ENCODE peak calls at places on chromosomes 7 and 10, in four cellular contexts. W, X, G and D are unnamed samples.

GRCh38 chr10:16809074-16809718 is 8.0 kb downstream of the RSU1 start:
- DNase-seq in W (peak; percentile 47), G (peak; percentile 54), X (no peak), D (peak; percentile 28)

GRCh38 chr10:88385601-88386203 is 197.4 kb downstream of the RNLS start:
- DNase-seq in X (peak; percentile 35), G (peak; percentile 87), W (no peak), D (peak; percentile 19)

GRCh38 chr10:104582604-104582951 is 58.5 kb upstream of the SORCS3 start:
- DNase-seq in G (no peak), W (no peak), X (no peak), D (no peak)

GRCh38 chr10:114337510-114338462 is 66.5 kb downstream of the AFAP1L2 start:
- DNase-seq in X (no peak), W (no peak), G (no peak), D (no peak)

GRCh38 chr10:76962851-76963250 is 674.8 kb downstream of the KCNMA1 start:
- DNase-seq in W (no peak), G (no peak), X (no peak), D (peak; percentile 33)

GRCh38 chr10:102918817-102919236 is 733 bp downstream of the CNNM2 start:
- DNase-seq in W (peak; percentile 35), X (peak; percentile 20), G (no peak), D (no peak)

GRCh38 chr7:151570366-151570915 is 50.7 kb upstream of the RHEB start:
- DNase-seq in W (no peak), G (no peak), X (no peak), D (no peak)

GRCh38 chr10:66929375-66929774 is 3.5 kb downstream of the LRRTM3 start:
- DNase-seq in X (no peak), W (no peak), G (no peak), D (no peak)

GRCh38 chr7:36312064-36312914 is 77.4 kb upstream of the ANLN start:
- DNase-seq in G (peak; percentile 95), X (no peak), W (peak; percentile 66), D (no peak)

GRCh38 chr10:7810443-7810842 is 7.9 kb upstream of the TAF3 start:
- DNase-seq in X (no peak), W (no peak), G (no peak), D (no peak)

GRCh38 chr7:79341902-79342301 is 111.6 kb downstream of the MAGI2 start:
- DNase-seq in X (no peak), G (no peak), W (no peak), D (no peak)

GRCh38 chr7:158829342-158830210 is at the start of gene ESYT2:
- DNase-seq in X (peak; percentile 98), G (peak; percentile 98), W (peak; percentile 99), D (peak; percentile 99)
- TF ChIP-seq CTCF in X (no peak), G (peak; percentile 45), W (peak; percentile 73), D (peak; percentile 59)

GRCh38 chr10:14552010-14552409 is 221.3 kb upstream of the FRMD4A start:
- DNase-seq in G (no peak), X (no peak), W (no peak), D (no peak)

GRCh38 chr10:14548474-14548873 is 217.8 kb upstream of the FRMD4A start:
- DNase-seq in W (peak; percentile 45), G (no peak), X (peak; percentile 9), D (no peak)

GRCh38 chr10:14548970-14549369 is 218.2 kb upstream of the FRMD4A start:
- DNase-seq in X (no peak), W (no peak), G (no peak), D (no peak)

GRCh38 chr10:14549496-14549895 is 218.8 kb upstream of the FRMD4A start:
- DNase-seq in X (peak; percentile 11), G (no peak), W (no peak), D (no peak)

GRCh38 chr10:14550471-14550941 is 219.8 kb upstream of the FRMD4A start:
- DNase-seq in W (no peak), G (no peak), X (no peak), D (no peak)
- H3K4me3 ChIP-seq in W (no peak overlapping the region), G (no peak overlapping the region), X (no peak overlapping the region), D (no peak overlapping the region)

GRCh38 chr10:106618611-106619010 is 545.9 kb downstream of the SORCS1 start:
- DNase-seq in W (no peak), G (no peak), X (no peak), D (no peak)
- TF ChIP-seq POLR2A in W (no peak), G (no peak), X (no peak), D (no peak)

GRCh38 chr10:25522946-25523608 is 348.3 kb downstream of the GPR158 start:
- DNase-seq in W (no peak), X (no peak), G (no peak), D (no peak)
- TF ChIP-seq CTCF in W (peak; percentile 41), X (no peak), G (no peak), D (no peak)

GRCh38 chr10:100737359-100738054 is 7.9 kb upstream of the PAX2 start:
- DNase-seq in X (no peak), G (no peak), W (no peak), D (no peak)
- H3K4me3 ChIP-seq in X (no peak overlapping the region), G (no peak overlapping the region), W (no peak overlapping the region), D (no peak overlapping the region)

GRCh38 chr7:991729-992444 is 8.9 kb downstream of the CYP2W1 start:
- DNase-seq in W (no peak), G (no peak), X (no peak), D (no peak)

GRCh38 chr7:991017-991728 is 8.2 kb downstream of the CYP2W1 start:
- DNase-seq in G (no peak), X (no peak), W (no peak), D (no peak)

GRCh38 chr7:994592-995308 is 11.8 kb downstream of the CYP2W1 start:
- DNase-seq in X (no peak), G (no peak), W (no peak), D (no peak)

GRCh38 chr7:992445-992741 is 9.4 kb downstream of the CYP2W1 start:
- DNase-seq in G (no peak), W (no peak), X (no peak), D (no peak)

DNA sequence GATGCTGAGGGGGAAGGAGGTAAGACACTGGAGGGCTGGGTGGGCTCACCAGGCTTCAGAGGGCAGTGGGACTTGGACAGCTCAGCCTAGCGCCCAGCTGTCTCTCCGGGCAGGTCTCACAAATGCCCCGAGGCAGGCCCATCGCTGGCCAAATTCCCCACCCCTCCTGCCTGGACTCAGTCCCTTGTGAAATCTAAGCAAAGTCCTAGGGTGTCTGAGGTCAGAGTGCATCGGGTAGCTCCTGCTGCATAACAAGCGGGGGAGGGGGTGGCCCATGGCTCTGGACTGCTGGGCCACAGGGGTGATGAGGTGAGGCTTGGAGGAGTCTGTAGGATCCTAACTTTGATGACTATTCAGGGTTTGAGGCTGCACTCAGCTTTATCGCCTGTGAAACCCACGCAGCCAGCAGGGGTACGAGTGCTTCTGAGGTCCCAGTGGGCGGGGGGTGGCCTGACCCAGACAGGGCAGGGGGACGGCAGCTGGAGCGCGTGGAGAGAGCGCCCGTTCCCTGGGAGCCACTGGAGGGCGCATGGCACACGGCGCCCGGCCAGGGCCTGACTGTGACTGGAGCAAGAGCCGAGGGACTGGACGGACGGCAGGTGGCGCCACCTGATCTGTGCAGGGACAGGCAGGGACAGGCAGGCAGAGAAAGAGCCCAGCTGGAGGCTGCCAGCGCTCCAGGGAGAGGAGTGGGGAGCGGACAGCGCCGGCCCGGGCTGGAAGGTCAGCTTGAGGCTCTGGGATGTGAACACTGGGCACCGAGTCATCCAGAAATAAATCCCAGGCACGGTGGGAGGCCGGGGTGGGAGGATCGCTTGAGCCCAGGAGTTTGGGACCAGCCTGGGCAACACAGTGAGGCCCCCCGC is 10.0 kb downstream of the CYP2W1 start:
- DNase-seq in W (peak; percentile 89), X (peak; percentile 91), G (peak; percentile 97), D (peak; percentile 96)
- TF ChIP-seq POLR2A in W (no peak), X (no peak), G (no peak), D (peak; percentile 13)

DNA sequence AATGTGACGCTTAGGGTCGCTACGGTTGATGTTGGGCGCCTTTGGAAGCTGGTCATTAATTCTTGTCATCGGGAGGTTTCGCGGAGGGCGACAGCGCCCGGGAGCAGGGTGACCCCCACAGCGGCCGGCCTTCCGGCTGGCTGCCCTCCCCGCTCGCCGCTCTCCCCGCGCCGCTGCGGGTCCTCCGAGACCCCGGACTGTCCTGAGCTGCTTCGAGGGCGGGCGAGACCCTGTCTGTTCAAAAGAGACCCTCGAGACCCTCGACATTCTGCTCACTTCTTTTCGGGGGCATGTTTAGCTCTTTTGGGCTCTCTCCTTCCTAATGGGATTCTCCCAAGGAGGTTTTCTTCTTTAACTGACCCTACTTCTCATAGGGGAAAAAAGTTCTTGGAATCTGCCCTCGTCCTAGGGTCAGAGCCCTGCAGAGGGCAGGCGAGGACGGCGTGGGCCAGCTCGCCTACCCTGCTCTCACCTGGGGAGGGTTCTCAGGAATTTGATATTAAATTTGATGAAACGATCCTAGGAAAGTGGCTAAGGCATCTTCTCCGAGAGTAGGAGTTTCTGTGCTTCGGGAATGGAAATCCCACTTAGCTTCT is 257.0 kb downstream of the OTUD1 start:
- DNase-seq in X (no peak), G (no peak), W (no peak), D (no peak)
- TF ChIP-seq CTCF in X (no peak), G (no peak), W (no peak), D (no peak)

DNA sequence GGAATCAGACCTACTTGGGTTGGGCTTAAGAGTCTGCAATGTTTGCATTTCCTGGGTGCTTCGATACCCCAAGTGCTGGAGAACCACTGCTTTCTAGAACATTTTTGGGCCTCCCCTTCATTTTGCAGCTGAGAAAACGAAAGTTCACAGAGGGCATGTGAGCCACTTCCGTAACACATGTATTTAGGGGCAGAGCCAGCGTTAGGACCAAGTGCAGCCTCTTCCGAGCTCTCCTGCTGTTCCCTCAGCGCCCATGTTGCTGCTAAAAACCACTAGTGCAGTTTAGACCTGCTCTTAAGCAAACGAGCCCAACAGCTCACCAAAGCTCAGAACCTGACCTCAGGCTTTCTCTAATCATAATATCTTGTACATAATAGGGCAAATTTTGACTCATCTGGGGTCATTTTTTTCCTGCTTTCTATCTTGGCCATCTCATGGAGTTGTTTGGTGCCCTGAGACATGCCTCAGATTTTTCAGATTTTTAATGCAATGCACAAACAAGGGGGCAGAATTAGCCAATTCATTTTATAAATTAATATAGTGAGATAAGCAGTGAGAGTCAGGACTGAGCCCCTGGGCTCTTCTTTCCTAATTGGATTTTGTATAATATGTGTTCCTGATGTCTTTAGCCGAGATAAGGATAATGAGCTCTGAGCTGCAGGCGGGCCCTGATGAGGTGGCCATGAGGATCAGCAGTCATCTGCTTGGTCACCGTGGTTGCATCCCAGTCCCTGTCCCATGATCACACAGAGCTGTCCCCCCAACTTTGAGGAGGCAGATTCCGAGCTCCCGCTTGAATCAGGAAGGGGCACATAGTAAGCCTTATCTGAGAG is 12.9 kb downstream of the BAG3 start:
- DNase-seq in X (no peak), W (no peak), G (no peak), D (no peak)
- H3K4me3 ChIP-seq in X (no peak overlapping the region), W (no peak overlapping the region), G (no peak overlapping the region), D (no peak overlapping the region)

GRCh38 chr10:23439452-23439919 is 611 bp downstream of the OTUD1 start:
- DNase-seq in G (peak; percentile 50), W (peak; percentile 41), X (no peak), D (no peak)
- TF ChIP-seq POLR2A in G (no peak), W (no peak), X (no peak), D (no peak)

GRCh38 chr10:126256864-126257263 is 131.4 kb downstream of the ADAM12 start:
- DNase-seq in G (no peak), W (no peak), X (no peak), D (no peak)
- TF ChIP-seq CTCF in G (no peak), W (no peak), X (no peak), D (no peak)